ENCODE peak calls at places on chromosomes 4 and X, in five cellular contexts. One of them, this sample, is unnamed.

GRCh38 chr4:6892190-6892908 is 17.3 kb upstream of the TBC1D14 start:
- DNase-seq in endothelial cell of umbilical vein: no peak
- DNase-seq in GM12865: no peak
- DNase-seq in AG09319: no peak
- DNase-seq in prostate gland: peak
- DNase-seq in this sample: peak

GRCh38 chrX:44708470-44708869 is 135.4 kb upstream of the DUSP21 start:
- DNase-seq in endothelial cell of umbilical vein: no peak
- DNase-seq in GM12865: peak
- DNase-seq in AG09319: no peak
- DNase-seq in prostate gland: no peak
- DNase-seq in this sample: no peak

GRCh38 chr4:125781656-125782055 is 466.9 kb downstream of the FAT4 start:
- DNase-seq in endothelial cell of umbilical vein: no peak
- DNase-seq in GM12865: no peak
- DNase-seq in AG09319: no peak
- DNase-seq in prostate gland: no peak
- DNase-seq in this sample: no peak

GRCh38 chr4:145069361-145069760 is 28.6 kb downstream of the ANAPC10 start:
- DNase-seq in endothelial cell of umbilical vein: no peak
- DNase-seq in GM12865: no peak
- DNase-seq in AG09319: no peak
- DNase-seq in prostate gland: no peak
- DNase-seq in this sample: no peak

GRCh38 chr4:75634281-75634680 is 4.0 kb upstream of the CDKL2 start:
- DNase-seq in endothelial cell of umbilical vein: no peak
- DNase-seq in GM12865: no peak
- DNase-seq in AG09319: no peak
- DNase-seq in prostate gland: no peak
- DNase-seq in this sample: no peak

GRCh38 chr4:101315786-101316185 is 31.5 kb downstream of the PPP3CA start:
- DNase-seq in endothelial cell of umbilical vein: no peak
- DNase-seq in GM12865: no peak
- DNase-seq in AG09319: no peak
- DNase-seq in prostate gland: no peak
- DNase-seq in this sample: no peak

GRCh38 chr4:7166286-7166685 is 26.1 kb upstream of the SORCS2 start:
- DNase-seq in endothelial cell of umbilical vein: no peak
- DNase-seq in GM12865: no peak
- DNase-seq in AG09319: no peak
- DNase-seq in prostate gland: no peak
- DNase-seq in this sample: no peak

GRCh38 chr4:138938371-138938699 is 77.2 kb upstream of the NOCT start:
- DNase-seq in endothelial cell of umbilical vein: peak
- DNase-seq in GM12865: peak
- DNase-seq in AG09319: peak
- DNase-seq in prostate gland: no peak
- DNase-seq in this sample: no peak

GRCh38 chr4:6942238-6942800 is 32.7 kb downstream of the TBC1D14 start:
- DNase-seq in endothelial cell of umbilical vein: peak
- DNase-seq in GM12865: peak
- DNase-seq in AG09319: peak
- DNase-seq in prostate gland: no peak
- DNase-seq in this sample: peak

GRCh38 chr4:6926681-6927478 is 17.3 kb downstream of the TBC1D14 start:
- DNase-seq in endothelial cell of umbilical vein: no peak
- DNase-seq in GM12865: no peak
- DNase-seq in AG09319: no peak
- DNase-seq in prostate gland: peak
- DNase-seq in this sample: peak

GRCh38 chr4:132123870-132124623 is 1025.0 kb upstream of the PCDH10 start:
- DNase-seq in endothelial cell of umbilical vein: peak
- DNase-seq in GM12865: peak
- DNase-seq in AG09319: no peak
- DNase-seq in prostate gland: no peak
- DNase-seq in this sample: no peak

DNA sequence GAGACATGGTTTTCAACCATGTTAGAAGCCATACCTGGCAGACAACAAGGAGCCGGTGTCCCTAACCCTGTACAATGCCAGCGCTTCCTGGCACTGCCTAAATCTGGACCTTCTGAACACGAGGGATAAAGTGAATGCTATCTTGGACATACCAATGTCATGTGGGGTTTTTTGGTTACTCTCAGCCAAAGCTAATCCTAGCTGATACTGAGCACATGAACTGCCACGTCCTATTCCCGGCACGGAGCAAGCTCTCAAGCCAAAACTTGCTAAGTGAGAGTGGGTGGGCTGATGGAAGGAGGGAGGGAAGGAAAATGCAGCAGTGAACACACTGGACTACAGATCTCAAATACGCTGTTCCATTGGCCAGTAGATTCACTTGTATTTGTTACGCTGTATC is 226.1 kb downstream of the BCOR start:
- DNase-seq in endothelial cell of umbilical vein: no peak
- DNase-seq in GM12865: no peak
- DNase-seq in AG09319: no peak
- DNase-seq in prostate gland: no peak
- DNase-seq in this sample: no peak
- TF ChIP-seq CTCF in endothelial cell of umbilical vein: no peak
- TF ChIP-seq CTCF in GM12865: no peak
- TF ChIP-seq CTCF in AG09319: no peak
- TF ChIP-seq CTCF in prostate gland: no peak
- TF ChIP-seq CTCF in this sample: no peak

GRCh38 chr4:66691101-66691500 is 854.2 kb downstream of the CENPC start:
- DNase-seq in endothelial cell of umbilical vein: no peak
- DNase-seq in GM12865: no peak
- DNase-seq in AG09319: no peak
- DNase-seq in prostate gland: no peak
- DNase-seq in this sample: no peak
- TF ChIP-seq CTCF in endothelial cell of umbilical vein: no peak
- TF ChIP-seq CTCF in GM12865: no peak
- TF ChIP-seq CTCF in AG09319: no peak
- TF ChIP-seq CTCF in prostate gland: no peak
- TF ChIP-seq CTCF in this sample: no peak

DNA sequence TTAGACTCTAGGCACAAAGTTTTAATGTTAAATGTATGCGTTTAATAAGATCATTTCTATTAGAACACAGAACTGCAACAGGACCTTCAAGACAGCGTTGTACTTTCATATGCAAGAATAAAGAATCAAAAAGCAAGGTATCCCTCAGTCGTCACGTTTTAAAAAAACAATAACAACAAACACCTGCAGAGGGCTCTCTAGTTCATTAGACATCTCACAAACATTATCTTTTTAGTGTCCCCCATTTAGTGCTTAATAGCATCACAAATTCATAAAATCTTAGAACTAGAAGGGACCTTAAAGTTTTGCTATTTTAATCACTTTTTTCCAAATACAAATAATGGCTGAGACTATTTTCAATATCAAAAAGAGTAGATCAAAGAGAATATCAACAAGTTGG is 236.6 kb downstream of the DCHS2 start:
- DNase-seq in endothelial cell of umbilical vein: no peak
- DNase-seq in GM12865: no peak
- DNase-seq in AG09319: no peak
- DNase-seq in prostate gland: no peak
- DNase-seq in this sample: no peak
- TF ChIP-seq CTCF in endothelial cell of umbilical vein: no peak
- TF ChIP-seq CTCF in GM12865: peak
- TF ChIP-seq CTCF in AG09319: no peak
- TF ChIP-seq CTCF in prostate gland: no peak
- TF ChIP-seq CTCF in this sample: no peak

GRCh38 chrX:64894454-64895038 is 81.7 kb downstream of the ZC4H2 start:
- DNase-seq in endothelial cell of umbilical vein: peak
- DNase-seq in GM12865: peak
- DNase-seq in AG09319: no peak
- DNase-seq in prostate gland: peak
- DNase-seq in this sample: peak
- TF ChIP-seq CTCF in endothelial cell of umbilical vein: peak
- TF ChIP-seq CTCF in GM12865: peak
- TF ChIP-seq CTCF in AG09319: peak
- TF ChIP-seq CTCF in prostate gland: peak
- TF ChIP-seq CTCF in this sample: peak

DNA sequence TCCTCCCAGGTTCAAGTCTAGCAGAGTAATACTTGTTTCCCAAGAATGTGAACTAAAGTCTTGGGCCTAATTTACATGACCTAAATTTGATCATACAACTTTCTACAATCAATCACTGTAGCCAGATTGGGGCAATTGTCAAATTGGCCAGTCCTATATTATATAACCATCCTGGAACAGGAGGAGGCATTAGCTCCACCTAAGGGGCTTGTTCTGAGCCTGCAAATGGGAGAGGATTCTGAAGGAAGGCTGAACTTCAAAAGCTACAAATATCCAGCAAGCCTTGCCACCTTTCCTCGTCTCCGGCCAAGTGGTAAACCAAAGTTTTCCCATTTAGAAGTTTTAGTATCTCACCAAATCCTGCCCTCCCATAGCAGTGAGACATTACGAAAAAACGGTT is 1289.6 kb upstream of the TENM3 start:
- DNase-seq in endothelial cell of umbilical vein: no peak
- DNase-seq in GM12865: no peak
- DNase-seq in AG09319: no peak
- DNase-seq in prostate gland: no peak
- DNase-seq in this sample: no peak
- TF ChIP-seq CTCF in endothelial cell of umbilical vein: no peak
- TF ChIP-seq CTCF in GM12865: peak
- TF ChIP-seq CTCF in AG09319: peak
- TF ChIP-seq CTCF in prostate gland: no peak
- TF ChIP-seq CTCF in this sample: no peak

DNA sequence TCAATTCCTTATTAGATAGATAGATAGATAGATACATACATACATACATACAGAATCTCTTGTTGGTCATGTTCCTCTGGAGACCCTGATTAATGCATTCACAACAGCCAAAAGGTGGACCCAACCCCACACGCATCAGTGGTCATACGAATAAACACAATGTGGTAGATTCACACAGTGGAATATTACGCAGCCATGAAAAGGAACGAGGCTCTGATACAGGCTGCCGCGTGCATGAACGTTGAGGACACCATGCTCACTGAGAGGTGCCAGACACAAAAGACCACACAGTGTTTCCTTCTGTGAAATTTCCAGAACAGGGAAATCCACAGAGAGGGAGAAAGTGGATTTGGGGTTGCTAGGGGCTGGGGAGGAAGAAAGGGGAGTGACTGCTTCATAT is 136.7 kb downstream of the CRLF2 start:
- DNase-seq in endothelial cell of umbilical vein: no peak
- DNase-seq in GM12865: no peak
- DNase-seq in AG09319: no peak
- DNase-seq in prostate gland: no peak
- DNase-seq in this sample: no peak
- TF ChIP-seq CTCF in endothelial cell of umbilical vein: no peak
- TF ChIP-seq CTCF in GM12865: no peak
- TF ChIP-seq CTCF in AG09319: no peak
- TF ChIP-seq CTCF in prostate gland: no peak
- TF ChIP-seq CTCF in this sample: no peak

GRCh38 chr4:89166971-89167475 is 55.7 kb downstream of the TIGD2 start:
- DNase-seq in endothelial cell of umbilical vein: peak
- DNase-seq in GM12865: no peak
- DNase-seq in AG09319: no peak
- DNase-seq in prostate gland: no peak
- DNase-seq in this sample: no peak

GRCh38 chr4:89161841-89162240 is 50.5 kb downstream of the TIGD2 start:
- DNase-seq in endothelial cell of umbilical vein: no peak
- DNase-seq in GM12865: no peak
- DNase-seq in AG09319: no peak
- DNase-seq in prostate gland: no peak
- DNase-seq in this sample: no peak

GRCh38 chr4:89162987-89163386 is 51.7 kb downstream of the TIGD2 start:
- DNase-seq in endothelial cell of umbilical vein: no peak
- DNase-seq in GM12865: no peak
- DNase-seq in AG09319: no peak
- DNase-seq in prostate gland: no peak
- DNase-seq in this sample: no peak

GRCh38 chr4:89162486-89162885 is 51.2 kb downstream of the TIGD2 start:
- DNase-seq in endothelial cell of umbilical vein: no peak
- DNase-seq in GM12865: no peak
- DNase-seq in AG09319: no peak
- DNase-seq in prostate gland: no peak
- DNase-seq in this sample: no peak

DNA sequence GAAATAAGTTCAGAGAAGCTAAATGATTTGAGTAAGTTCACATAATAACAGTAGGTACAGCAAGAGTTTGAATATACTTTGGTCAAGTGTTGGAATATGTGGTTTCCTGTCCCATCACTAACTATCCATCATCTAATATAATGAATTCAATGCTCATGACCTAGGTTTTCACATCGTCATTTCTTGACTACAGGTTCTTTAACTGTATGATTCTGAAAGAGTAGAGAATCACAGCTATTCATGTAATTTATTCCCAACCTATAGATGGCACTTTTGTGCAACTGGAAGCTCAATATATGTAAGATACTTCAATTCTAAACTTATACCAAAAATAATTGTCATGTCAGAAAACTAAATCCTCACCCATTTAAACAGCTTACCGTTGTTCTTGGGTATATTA is 53.1 kb downstream of the TIGD2 start:
- DNase-seq in endothelial cell of umbilical vein: no peak
- DNase-seq in GM12865: no peak
- DNase-seq in AG09319: no peak
- DNase-seq in prostate gland: no peak
- DNase-seq in this sample: no peak
- TF ChIP-seq CTCF in endothelial cell of umbilical vein: no peak
- TF ChIP-seq CTCF in GM12865: no peak
- TF ChIP-seq CTCF in AG09319: no peak
- TF ChIP-seq CTCF in prostate gland: no peak
- TF ChIP-seq CTCF in this sample: no peak